ENCODE peak calls at places on chromosomes 13 and 19, in ten cellular contexts. B is lower lobe of right lung, Y is right atrium auricular region, E is heart right ventricle, V is upper lobe of left lung, M is H9, C is NT2/D1, F is adrenal gland, K is cardiac muscle cell, Q is right cardiac atrium. N is an unnamed sample. For H3K4me1, the result is how much of the 10 kb centered on the place peaks cover.

GRCh38 chr19:10453852-10454251 is 33.5 kb downstream of the PDE4A start:
- DNase-seq in B (no peak), K (no peak), Q (no peak), V (no peak), E (no peak), M (no peak), F (no peak), Y (no peak), C (no peak), N (no peak)

GRCh38 chr19:13270514-13271105 is 120.4 kb downstream of the IER2 start:
- DNase-seq in Y (no peak), M (no peak), B (no peak), F (no peak), Q (no peak), K (no peak), V (no peak), E (no peak), C (no peak), N (no peak)

GRCh38 chr19:58396691-58397532 is 1.5 kb downstream of the RNF225 start:
- DNase-seq in K (no peak), B (no peak), V (no peak), Y (no peak), Q (no peak), C (no peak), M (no peak), F (no peak), E (no peak), N (peak)

GRCh38 chr13:58964048-58964447 is 1199.7 kb downstream of the DIAPH3 start:
- DNase-seq in Q (no peak), B (no peak), F (no peak), E (no peak), C (no peak), Y (no peak), M (no peak), V (no peak), K (no peak), N (no peak)

GRCh38 chr13:22883961-22884360 is 296.8 kb upstream of the SGCG start:
- DNase-seq in V (no peak), F (no peak), C (no peak), E (no peak), M (peak), Q (no peak), Y (no peak), K (no peak), B (no peak), N (no peak)

GRCh38 chr13:98751397-98752110 is 918 bp downstream of the SLC15A1 start:
- DNase-seq in F (no peak), V (no peak), Y (no peak), B (no peak), E (no peak), C (peak), M (peak), Q (no peak), K (peak), N (no peak)

GRCh38 chr19:8302357-8302691 is 5.8 kb downstream of the CD320 start:
- DNase-seq in F (peak), B (peak), Y (peak), K (no peak), C (no peak), V (peak), M (no peak), E (peak), Q (no peak), N (no peak)

GRCh38 chr19:30430206-30430734 is 58.1 kb downstream of the ZNF536 start:
- DNase-seq in M (no peak), Y (peak), V (no peak), Q (no peak), F (peak), E (no peak), K (no peak), C (no peak), B (no peak), N (no peak)

GRCh38 chr13:28530729-28531194 is 35.8 kb upstream of the FLT1 start:
- DNase-seq in Y (no peak), Q (no peak), C (no peak), E (no peak), M (peak), V (no peak), F (no peak), B (no peak), K (peak), N (no peak)

GRCh38 chr19:43430142-43430710 is 15.5 kb downstream of the TEX101 start:
- DNase-seq in Y (no peak), Q (no peak), C (no peak), K (no peak), V (no peak), B (no peak), M (peak), F (no peak), E (no peak), N (no peak)

GRCh38 chr13:80123945-80124344 is 217.0 kb downstream of the SPRY2 start:
- DNase-seq in B (no peak), C (no peak), Q (no peak), Y (no peak), E (no peak), F (no peak), K (no peak), V (no peak), M (no peak), N (no peak)

GRCh38 chr13:97223711-97224461 is 1.8 kb downstream of the MBNL2 start:
- DNase-seq in C (peak), V (peak), K (peak), Q (no peak), B (no peak), M (peak), F (peak), Y (peak), E (peak), N (no peak)

GRCh38 chr19:3179739-3180293 is 1.2 kb downstream of the S1PR4 start:
- DNase-seq in M (peak), Q (no peak), E (no peak), F (no peak), B (no peak), Y (no peak), V (no peak), C (no peak), K (no peak), N (no peak)
- H3K4me1 ChIP-seq in M (under half), Q (under half), E (under half), F (under half), B (under half), Y (under half), V (under half), C (under half), K (under half), N (under half)

GRCh38 chr13:113857531-113858195 is 6.2 kb downstream of the GAS6 start:
- DNase-seq in V (no peak), B (peak), E (peak), C (no peak), M (peak), Q (no peak), F (no peak), K (no peak), Y (no peak), N (peak)
- H3K4me1 ChIP-seq in V (half or more), B (half or more), E (half or more), C (under half), M (under half), Q (under half), F (half or more), K (under half), Y (half or more), N (under half)

GRCh38 chr13:32426981-32427851 is 714 bp downstream of the N4BP2L1 start:
- DNase-seq in Q (peak), F (peak), K (peak), Y (no peak), M (peak), B (peak), C (no peak), V (peak), E (peak), N (no peak)
- H3K4me1 ChIP-seq in Q (under half), F (under half), K (under half), Y (under half), M (under half), B (under half), C (under half), V (under half), E (under half), N (under half)

GRCh38 chr19:45779231-45780145 is 2.8 kb downstream of the DMPK start:
- DNase-seq in E (peak), V (peak), Q (peak), M (peak), C (no peak), K (peak), Y (peak), F (peak), B (peak), N (peak)

GRCh38 chr19:45780448-45781281 is 1.6 kb downstream of the DMPK start:
- DNase-seq in E (no peak), V (no peak), M (no peak), F (peak), C (no peak), Y (no peak), Q (no peak), B (no peak), K (no peak), N (no peak)

GRCh38 chr19:45778010-45778671 is 4.1 kb downstream of the DMPK start:
- DNase-seq in M (no peak), C (no peak), E (no peak), K (no peak), Q (no peak), F (no peak), V (no peak), B (no peak), Y (no peak), N (no peak)

GRCh38 chr19:45781282-45782161 is 768 bp downstream of the DMPK start:
- DNase-seq in Q (peak), K (no peak), C (no peak), V (peak), B (no peak), F (peak), E (no peak), M (no peak), Y (no peak), N (no peak)

DNA sequence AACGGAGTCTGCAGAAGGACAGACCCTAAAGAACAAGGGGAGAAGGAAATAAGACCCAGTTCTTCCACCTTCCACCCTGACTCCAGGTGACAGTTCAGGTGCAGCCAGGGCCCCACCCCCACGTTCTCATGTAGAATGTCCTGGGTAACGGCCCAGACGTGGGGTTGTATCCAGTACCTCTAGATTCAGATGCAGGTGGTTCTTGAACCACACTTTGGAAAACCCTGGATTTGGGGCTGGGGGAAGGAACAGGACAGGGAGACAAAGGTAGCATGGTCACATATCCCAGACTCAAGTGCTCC is 2.2 kb downstream of the DMPK start:
- DNase-seq in M (no peak), V (no peak), Q (no peak), K (no peak), Y (no peak), B (no peak), F (peak), E (no peak), C (no peak), N (no peak)
- H3K4me1 ChIP-seq in M (under half), V (under half), Q (under half), K (under half), Y (half or more), B (under half), F (under half), E (under half), C (under half), N (under half)

DNA sequence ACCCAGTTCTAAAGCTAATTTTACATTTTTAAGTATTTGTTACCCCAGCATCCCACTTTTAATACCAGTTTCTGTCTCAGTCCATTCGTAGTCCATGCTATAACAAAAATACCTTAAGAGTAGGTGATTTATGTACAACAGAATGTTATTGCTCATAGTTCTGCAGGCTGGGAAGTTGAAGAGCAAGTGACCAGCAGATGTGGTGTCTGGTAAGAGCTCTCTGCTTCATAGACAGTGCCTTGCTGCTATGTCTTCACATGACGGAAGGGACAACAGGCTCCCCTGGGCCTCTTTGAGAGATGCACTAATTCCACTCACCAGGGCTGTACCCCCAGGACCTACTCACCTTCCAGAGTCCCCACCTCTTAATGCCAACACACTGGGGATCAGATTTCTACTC is 96.6 kb downstream of the COL4A2 start:
- DNase-seq in Y (no peak), F (no peak), E (no peak), K (no peak), Q (no peak), C (no peak), M (no peak), B (no peak), V (no peak), N (no peak)
- H3K4me1 ChIP-seq in Y (half or more), F (under half), E (under half), K (under half), Q (under half), C (under half), M (under half), B (under half), V (under half), N (under half)

DNA sequence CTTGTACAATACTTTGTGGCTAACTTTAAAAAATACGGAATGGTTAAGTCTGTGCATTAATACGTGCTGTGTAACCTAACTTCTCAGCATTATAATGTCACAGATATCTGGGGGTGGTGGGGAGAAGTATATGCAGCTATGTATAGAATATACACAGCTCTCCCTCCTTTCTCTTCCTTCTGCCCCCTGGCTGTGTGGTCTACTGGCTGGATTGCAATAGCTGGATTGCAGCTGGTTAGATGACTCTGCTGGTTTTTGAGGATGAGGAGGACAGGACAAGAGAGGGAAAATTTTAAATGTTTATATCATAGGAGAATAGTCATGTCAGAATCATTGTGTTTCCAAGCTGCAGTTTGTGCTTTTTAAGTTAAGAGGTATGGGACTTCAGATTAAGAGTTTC is 9.7 kb downstream of the RNASEH2B start:
- DNase-seq in M (no peak), Q (no peak), V (no peak), F (no peak), B (no peak), K (no peak), E (no peak), C (no peak), Y (no peak), N (no peak)
- H3K4me1 ChIP-seq in M (under half), Q (under half), V (under half), F (under half), B (half or more), K (under half), E (under half), C (under half), Y (under half), N (under half)

GRCh38 chr19:45102481-45102880 is 9.5 kb downstream of the PPP1R37 start:
- DNase-seq in E (no peak), F (no peak), Y (no peak), K (no peak), C (no peak), M (no peak), B (no peak), V (no peak), Q (no peak), N (no peak)

GRCh38 chr19:45107621-45108170 is 14.7 kb downstream of the PPP1R37 start:
- DNase-seq in F (no peak), E (no peak), Y (no peak), C (no peak), K (no peak), Q (no peak), M (no peak), V (no peak), B (no peak), N (no peak)

GRCh38 chr19:45103625-45104319 is 10.8 kb downstream of the PPP1R37 start:
- DNase-seq in M (no peak), E (peak), V (no peak), Q (peak), F (no peak), C (no peak), Y (no peak), B (no peak), K (no peak), N (no peak)

GRCh38 chr19:45103200-45103624 is 10.2 kb downstream of the PPP1R37 start:
- DNase-seq in E (no peak), K (peak), Q (no peak), F (no peak), M (no peak), Y (no peak), C (no peak), V (peak), B (peak), N (no peak)

GRCh38 chr19:45104658-45105384 is 11.8 kb downstream of the PPP1R37 start:
- DNase-seq in B (no peak), K (no peak), C (no peak), Y (no peak), V (no peak), Q (no peak), M (no peak), E (no peak), F (no peak), N (no peak)
- H3K4me1 ChIP-seq in B (under half), K (under half), C (under half), Y (half or more), V (under half), Q (under half), M (under half), E (under half), F (half or more), N (under half)

GRCh38 chr19:46407891-46408426 is 5.4 kb downstream of the CCDC8 start:
- DNase-seq in Y (no peak), V (no peak), K (peak), C (no peak), E (no peak), Q (no peak), F (no peak), B (peak), M (no peak), N (no peak)
- H3K4me1 ChIP-seq in Y (half or more), V (under half), K (under half), C (under half), E (under half), Q (under half), F (under half), B (under half), M (under half), N (under half)

GRCh38 chr19:32354345-32354744 is 8.9 kb downstream of the ZNF507 start:
- DNase-seq in C (no peak), V (no peak), K (no peak), B (no peak), F (no peak), M (no peak), Q (no peak), Y (no peak), E (no peak), N (no peak)

GRCh38 chr19:32346901-32347300 is 1.5 kb downstream of the ZNF507 start:
- DNase-seq in C (no peak), K (no peak), Q (no peak), V (no peak), F (no peak), M (no peak), Y (no peak), E (no peak), B (no peak), N (no peak)

GRCh38 chr19:32349724-32350475 is 4.5 kb downstream of the ZNF507 start:
- DNase-seq in F (no peak), V (no peak), E (no peak), Y (no peak), B (no peak), M (no peak), Q (no peak), C (no peak), K (no peak), N (no peak)

GRCh38 chr19:32351807-32352630 is 6.6 kb downstream of the ZNF507 start:
- DNase-seq in Y (no peak), K (peak), E (no peak), M (no peak), B (no peak), Q (no peak), C (no peak), V (no peak), F (no peak), N (no peak)

DNA sequence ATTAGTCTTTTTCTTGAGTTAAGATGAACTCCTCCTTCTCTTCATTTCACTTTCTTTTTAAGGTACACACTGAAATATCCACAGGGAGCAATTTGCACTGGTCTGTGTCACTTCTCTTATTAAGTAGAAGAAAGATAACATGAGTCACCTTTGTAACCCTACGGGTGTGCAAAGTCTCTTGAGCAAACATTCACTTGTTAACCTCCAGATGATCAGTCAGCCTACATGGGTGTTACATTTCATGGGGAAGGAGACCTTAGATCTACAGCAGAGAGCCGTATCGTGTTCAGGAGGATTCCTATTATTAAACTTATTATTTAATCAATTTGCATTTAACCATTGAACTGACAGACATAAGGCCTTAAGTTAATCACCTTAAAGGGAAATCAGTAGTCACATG is 5.1 kb downstream of the ZNF507 start:
- DNase-seq in K (no peak), V (no peak), Y (no peak), E (no peak), F (no peak), M (no peak), Q (no peak), C (no peak), B (no peak), N (no peak)
- H3K4me1 ChIP-seq in K (under half), V (under half), Y (under half), E (under half), F (under half), M (under half), Q (under half), C (under half), B (under half), N (under half)